ENCODE peak calls at places on chromosomes 4 and X, in five cellular contexts. F, Z, H, L and A are unnamed samples.

GRCh38 chr4:171846893-171847292 is 33.7 kb downstream of the GALNTL6 start:
- DNase-seq in F (no peak), Z (no peak), H (no peak), L (no peak), A (no peak)

GRCh38 chr4:71009091-71009490 is 15.6 kb downstream of the DCK start:
- DNase-seq in F (no peak), Z (no peak), H (no peak), L (no peak), A (no peak)

GRCh38 chr4:11543710-11544109 is 115.0 kb upstream of the HS3ST1 start:
- DNase-seq in F (no peak), Z (no peak), H (no peak), L (no peak), A (peak; percentile 89)

GRCh38 chr4:168197926-168198325 is 105.6 kb downstream of the ANXA10 start:
- DNase-seq in F (no peak), Z (no peak), H (no peak), L (no peak), A (no peak)

GRCh38 chr4:123415977-123416376 is 19.4 kb downstream of the SPRY1 start:
- DNase-seq in F (peak; percentile 82), Z (no peak), H (no peak), L (no peak), A (peak; percentile 18)

GRCh38 chrX:78029663-78030062 is 60.2 kb upstream of the PGAM4 start:
- DNase-seq in F (peak; percentile 11), Z (no peak), H (peak; percentile 10), L (no peak), A (peak; percentile 30)

GRCh38 chrX:103797691-103798090 is 21.1 kb downstream of the PLP1 start:
- DNase-seq in F (no peak), Z (no peak), H (no peak), L (no peak), A (no peak)

GRCh38 chrX:42107495-42108139 is 184.3 kb upstream of the CASK start:
- DNase-seq in F (no peak), Z (no peak), H (no peak), L (no peak), A (no peak)

GRCh38 chr4:77917075-77917474 is 54.4 kb downstream of the MRPL1 start:
- DNase-seq in F (no peak), Z (no peak), H (no peak), L (no peak), A (no peak)

GRCh38 chr4:166228112-166228511 is 355.1 kb downstream of the TLL1 start:
- DNase-seq in F (no peak), Z (no peak), H (no peak), L (no peak), A (no peak)

GRCh38 chr4:31107362-31107761 is 387.2 kb downstream of the PCDH7 start:
- DNase-seq in F (no peak), Z (no peak), H (no peak), L (no peak), A (no peak)

GRCh38 chr4:168885416-168885815 is 124.6 kb downstream of the CBR4 start:
- DNase-seq in F (no peak), Z (no peak), H (no peak), L (no peak), A (no peak)

GRCh38 chr4:184934961-184935360 is 83.3 kb upstream of the HELT start:
- DNase-seq in F (no peak), Z (no peak), H (no peak), L (no peak), A (no peak)

DNA sequence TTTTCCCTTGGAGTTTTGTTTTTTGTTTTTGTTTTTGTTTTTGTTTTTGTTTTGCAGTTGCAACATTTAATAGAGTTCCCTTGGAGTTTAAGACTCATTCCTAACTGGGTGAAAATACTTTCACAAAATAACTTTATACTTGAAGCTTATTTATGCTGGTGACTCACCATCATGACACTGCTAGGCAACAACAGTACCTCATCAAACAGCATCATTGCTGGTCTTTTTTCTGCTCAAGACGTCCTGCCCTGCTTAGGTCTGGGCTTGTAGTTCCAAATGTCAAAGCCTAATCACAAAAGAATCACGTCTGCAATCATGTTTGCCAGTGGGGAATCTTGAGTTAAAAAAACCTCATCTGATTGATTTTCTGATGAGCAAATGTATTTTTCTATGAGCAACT is 105.7 kb upstream of the PRPS2 start:
- DNase-seq in F (no peak), Z (no peak), H (no peak), L (no peak), A (no peak)
- H3K4me3 ChIP-seq in F (no peak overlapping the region), Z (no peak overlapping the region), H (no peak overlapping the region), L (no peak overlapping the region), A (no peak overlapping the region)

DNA sequence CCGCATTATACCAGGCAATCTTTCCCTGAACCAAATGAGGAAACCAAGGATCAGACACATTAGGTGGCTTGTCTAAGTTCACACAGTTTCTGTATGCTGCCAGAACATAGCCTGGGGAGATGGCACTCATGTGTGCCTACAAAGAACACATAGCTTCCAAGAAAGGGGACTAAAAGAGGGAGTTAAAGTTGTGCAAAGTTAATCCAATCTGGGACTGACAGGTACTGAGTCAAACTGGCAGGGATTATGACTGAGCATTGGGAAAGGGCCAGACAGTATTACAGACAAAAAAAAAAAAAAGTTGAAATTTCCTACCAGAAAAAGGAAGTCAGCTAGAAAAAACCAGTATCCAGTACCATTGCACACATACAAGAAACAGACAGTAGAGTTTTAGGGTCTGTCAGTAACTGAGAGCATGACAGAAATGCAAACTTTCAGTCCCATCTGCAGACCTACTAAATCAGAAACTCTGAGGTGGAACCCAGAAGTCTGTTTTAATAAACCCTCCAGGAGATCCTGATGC is 37.2 kb downstream of the ADAMTS3 start:
- DNase-seq in F (no peak), Z (no peak), H (no peak), L (no peak), A (no peak)
- H3K4me3 ChIP-seq in F (no peak overlapping the region), Z (no peak overlapping the region), H (no peak overlapping the region), L (no peak overlapping the region), A (no peak overlapping the region)

GRCh38 chrX:49185062-49185394 is 1.1 kb downstream of the PRICKLE3 start:
- DNase-seq in F (no peak), Z (no peak), H (no peak), L (no peak), A (no peak)

GRCh38 chrX:49184294-49185061 is 1.7 kb downstream of the PRICKLE3 start:
- DNase-seq in F (no peak), Z (peak; percentile 52), H (peak; percentile 95), L (peak; percentile 92), A (peak; percentile 93)

GRCh38 chrX:49186125-49187027 is at the start of gene PRICKLE3:
- DNase-seq in F (peak; percentile 61), Z (no peak), H (peak; percentile 82), L (no peak), A (peak; percentile 69)

GRCh38 chrX:49187028-49187394 is 838 bp upstream of the PRICKLE3 start:
- DNase-seq in F (no peak), Z (no peak), H (no peak), L (no peak), A (no peak)

GRCh38 chrX:49183701-49184281 is 2.4 kb downstream of the PRICKLE3 start:
- DNase-seq in F (no peak), Z (no peak), H (peak; percentile 48), L (no peak), A (no peak)
- H3K4me3 ChIP-seq in F (no peak overlapping the region), Z (peak overlapping the region; percentile 15), H (no peak overlapping the region), L (peak overlapping the region; percentile 81), A (no peak overlapping the region)

GRCh38 chr4:159105063-159105414 is 2.2 kb downstream of the RAPGEF2 start:
- DNase-seq in F (no peak), Z (peak; percentile 16), H (no peak), L (no peak), A (no peak)
- H3K4me3 ChIP-seq in F (peak overlapping the region; percentile 93), Z (peak overlapping the region; percentile 88), H (peak overlapping the region; percentile 72), L (peak overlapping the region; percentile 88), A (peak overlapping the region; percentile 87)

GRCh38 chr4:73869130-73870055 is at the start of gene CXCL1:
- DNase-seq in F (no peak), Z (no peak), H (no peak), L (no peak), A (peak; percentile 58)

GRCh38 chr4:73870778-73871177 is 1.6 kb downstream of the CXCL1 start:
- DNase-seq in F (no peak), Z (no peak), H (no peak), L (no peak), A (no peak)

GRCh38 chr4:73871911-73872310 is 2.7 kb downstream of the CXCL1 start:
- DNase-seq in F (no peak), Z (no peak), H (no peak), L (no peak), A (no peak)

GRCh38 chr4:73868206-73869129 is 725 bp upstream of the CXCL1 start:
- DNase-seq in F (no peak), Z (no peak), H (no peak), L (no peak), A (peak; percentile 19)

GRCh38 chr4:73870260-73870659 is 1.1 kb downstream of the CXCL1 start:
- DNase-seq in F (no peak), Z (no peak), H (no peak), L (no peak), A (no peak)
- H3K4me3 ChIP-seq in F (no peak overlapping the region), Z (peak overlapping the region; percentile 62), H (no peak overlapping the region), L (no peak overlapping the region), A (no peak overlapping the region)

GRCh38 chr4:150580244-150580643 is 1.7 kb upstream of the MAB21L2 start:
- DNase-seq in F (no peak), Z (no peak), H (no peak), L (no peak), A (no peak)

GRCh38 chr4:150582101-150582565 is at the start of gene MAB21L2:
- DNase-seq in F (no peak), Z (no peak), H (no peak), L (no peak), A (no peak)

GRCh38 chr4:150579591-150580234 is 2.2 kb upstream of the MAB21L2 start:
- DNase-seq in F (no peak), Z (no peak), H (no peak), L (no peak), A (peak; percentile 6)

GRCh38 chr4:150581611-150582010 is 340 bp upstream of the MAB21L2 start:
- DNase-seq in F (no peak), Z (peak; percentile 76), H (no peak), L (no peak), A (peak; percentile 8)

DNA sequence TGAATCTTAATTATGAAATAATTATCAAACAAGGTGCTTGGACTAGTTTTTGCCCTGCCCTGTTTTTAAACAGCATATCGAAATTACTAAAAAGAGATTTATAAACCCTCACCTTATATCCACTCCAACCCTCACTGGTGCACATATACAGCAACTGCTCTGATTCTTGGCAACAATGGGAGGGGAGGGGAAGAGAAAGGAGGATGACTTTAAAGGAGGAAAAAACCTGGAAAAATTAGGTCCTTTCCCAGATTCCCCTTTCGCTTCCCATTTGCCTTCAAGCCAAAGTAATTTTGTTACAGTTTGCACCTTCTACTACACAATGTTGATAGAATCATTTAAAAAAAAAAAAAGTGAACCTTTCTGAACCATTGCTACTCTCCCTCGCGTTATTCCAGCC is 745 bp upstream of the MAB21L2 start:
- DNase-seq in F (no peak), Z (no peak), H (no peak), L (no peak), A (no peak)
- H3K4me3 ChIP-seq in F (no peak overlapping the region), Z (peak overlapping the region; percentile 53), H (no peak overlapping the region), L (no peak overlapping the region), A (no peak overlapping the region)